ENCODE peak calls at places on chromosomes 12 and 14, in nine cellular contexts. Z, Q, V, H, D, W, U, K and R are unnamed samples.

GRCh38 chr14:105336477-105337287 is 22.1 kb downstream of the PACS2 start:
- DNase-seq in D (no peak), H (no peak), K (no peak), W (no peak), V (no peak), Z (no peak), Q (no peak), U (no peak), R (no peak)

GRCh38 chr12:103884316-103884715 is 43.3 kb upstream of the NT5DC3 start:
- DNase-seq in Q (peak; percentile 42), W (no peak), Z (no peak), K (peak; percentile 47), H (no peak), V (peak; percentile 63), D (peak; percentile 26), U (no peak), R (no peak)

GRCh38 chr12:30896461-30896860 is 30.1 kb upstream of the TSPAN11 start:
- DNase-seq in Z (no peak), D (no peak), V (peak; percentile 45), U (no peak), H (no peak), W (no peak), K (no peak), Q (no peak), R (no peak)

GRCh38 chr14:64253672-64254071 is 40.5 kb downstream of the ESR2 start:
- DNase-seq in V (peak; percentile 70), D (no peak), Z (no peak), K (no peak), H (no peak), U (no peak), Q (no peak), W (no peak), R (no peak)

GRCh38 chr12:48013287-48013686 is 9.0 kb upstream of the COL2A1 start:
- DNase-seq in H (no peak), V (no peak), D (no peak), Z (no peak), W (no peak), Q (no peak), K (no peak), U (no peak), R (no peak)

GRCh38 chr12:111687952-111688351 is 2.1 kb downstream of the ACAD10 start:
- DNase-seq in V (no peak), U (no peak), K (no peak), W (no peak), H (no peak), Q (no peak), Z (no peak), D (no peak), R (no peak)

GRCh38 chr14:30210630-30211029 is 283.0 kb upstream of the PRKD1 start:
- DNase-seq in V (peak; percentile 64), H (no peak), Z (no peak), K (no peak), W (no peak), D (peak; percentile 16), U (no peak), Q (no peak), R (no peak)

GRCh38 chr12:111409403-111410228 is 3.9 kb downstream of the SH2B3 start:
- DNase-seq in U (no peak), V (peak; percentile 81), H (no peak), Q (no peak), D (peak; percentile 79), Z (peak; percentile 48), W (peak; percentile 44), K (no peak), R (peak; percentile 54)

GRCh38 chr14:64968167-64968566 is 4.0 kb downstream of the RAB15 start:
- DNase-seq in H (no peak), U (peak; percentile 58), W (no peak), D (no peak), Z (no peak), Q (no peak), K (peak; percentile 31), V (no peak), R (no peak)

GRCh38 chr12:42145552-42146215 is 1.0 kb upstream of the GXYLT1 start:
- DNase-seq in H (no peak), V (no peak), Z (no peak), K (no peak), D (peak; percentile 80), Q (no peak), W (no peak), U (no peak), R (no peak)

GRCh38 chr14:39176263-39177167 is 1.5 kb downstream of the PNN start:
- DNase-seq in D (no peak), H (no peak), Q (no peak), Z (no peak), W (no peak), K (no peak), V (no peak), U (no peak), R (no peak)
- H3K4me3 ChIP-seq in D (no peak overlapping the region), H (peak overlapping the region; percentile 92), Q (peak overlapping the region; percentile 72), Z (peak overlapping the region; percentile 93), W (no peak overlapping the region), K (peak overlapping the region; percentile 96), V (peak overlapping the region; percentile 64), U (peak overlapping the region; percentile 92), R (peak overlapping the region; percentile 82)

DNA sequence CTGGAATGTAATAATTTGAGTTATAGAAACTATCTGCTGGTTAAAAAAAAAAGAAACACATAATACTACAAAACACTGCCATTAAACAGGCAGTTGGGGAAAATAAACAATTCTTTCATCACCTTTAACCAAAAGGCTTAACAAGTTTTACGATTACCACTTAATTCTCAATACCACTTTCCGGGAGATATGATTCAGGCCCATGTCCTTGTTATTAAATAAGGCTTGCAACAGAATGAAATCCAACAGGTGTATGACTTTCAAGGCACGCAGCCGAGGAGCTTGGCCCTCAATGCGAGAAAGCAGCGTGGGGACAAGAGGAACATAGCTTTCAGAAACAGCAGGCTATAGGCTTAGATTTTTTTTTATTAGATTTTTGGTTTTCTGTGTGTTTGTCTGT is 5.6 kb upstream of the GLRX5 start:
- DNase-seq in D (no peak), V (no peak), W (no peak), Z (no peak), Q (no peak), H (no peak), U (no peak), K (no peak), R (no peak)
- H3K4me3 ChIP-seq in D (no peak overlapping the region), V (no peak overlapping the region), W (no peak overlapping the region), Z (no peak overlapping the region), Q (no peak overlapping the region), H (no peak overlapping the region), U (no peak overlapping the region), K (no peak overlapping the region), R (no peak overlapping the region)

DNA sequence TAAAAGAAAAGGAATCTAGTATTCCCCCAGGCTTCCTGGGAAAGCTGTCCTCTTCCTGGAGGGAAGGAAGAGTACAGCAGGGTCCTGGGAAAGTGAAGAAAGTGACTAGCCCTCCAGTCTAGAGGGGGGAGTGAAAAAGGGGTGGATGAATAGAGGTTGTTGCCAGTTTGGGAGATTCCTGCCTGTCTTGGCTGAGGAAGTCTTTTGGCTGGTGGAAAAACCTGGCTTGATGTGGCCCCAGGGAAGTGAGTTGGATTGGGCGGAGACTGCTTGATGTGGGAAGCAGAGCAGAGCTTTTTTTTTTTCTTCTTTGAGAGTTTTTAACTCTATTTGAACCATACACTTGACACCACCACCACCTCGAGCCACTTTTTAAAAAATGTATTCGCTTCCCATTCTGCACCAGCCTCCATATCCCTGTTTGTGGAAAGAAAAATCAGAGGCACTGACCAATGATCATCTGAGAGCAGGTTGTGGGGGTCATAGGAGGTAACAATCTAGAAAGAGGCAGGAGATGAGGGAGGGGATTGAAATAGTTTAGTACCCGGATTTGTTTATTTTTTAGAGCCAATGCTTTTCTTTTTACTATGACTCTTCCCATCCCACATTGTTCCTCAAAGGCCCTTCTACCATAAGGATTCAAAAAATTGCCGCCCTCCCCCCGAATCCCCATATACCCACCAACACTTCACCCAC is 718 bp upstream of the DTX3 start:
- DNase-seq in W (no peak), K (no peak), Q (no peak), V (peak; percentile 78), Z (peak; percentile 80), D (peak; percentile 76), H (no peak), U (peak; percentile 69), R (no peak)
- H3K4me3 ChIP-seq in W (no peak overlapping the region), K (peak overlapping the region; percentile 84), Q (peak overlapping the region; percentile 75), V (peak overlapping the region; percentile 53), Z (peak overlapping the region; percentile 61), D (peak overlapping the region; percentile 85), H (peak overlapping the region; percentile 51), U (peak overlapping the region; percentile 86), R (peak overlapping the region; percentile 83)

DNA sequence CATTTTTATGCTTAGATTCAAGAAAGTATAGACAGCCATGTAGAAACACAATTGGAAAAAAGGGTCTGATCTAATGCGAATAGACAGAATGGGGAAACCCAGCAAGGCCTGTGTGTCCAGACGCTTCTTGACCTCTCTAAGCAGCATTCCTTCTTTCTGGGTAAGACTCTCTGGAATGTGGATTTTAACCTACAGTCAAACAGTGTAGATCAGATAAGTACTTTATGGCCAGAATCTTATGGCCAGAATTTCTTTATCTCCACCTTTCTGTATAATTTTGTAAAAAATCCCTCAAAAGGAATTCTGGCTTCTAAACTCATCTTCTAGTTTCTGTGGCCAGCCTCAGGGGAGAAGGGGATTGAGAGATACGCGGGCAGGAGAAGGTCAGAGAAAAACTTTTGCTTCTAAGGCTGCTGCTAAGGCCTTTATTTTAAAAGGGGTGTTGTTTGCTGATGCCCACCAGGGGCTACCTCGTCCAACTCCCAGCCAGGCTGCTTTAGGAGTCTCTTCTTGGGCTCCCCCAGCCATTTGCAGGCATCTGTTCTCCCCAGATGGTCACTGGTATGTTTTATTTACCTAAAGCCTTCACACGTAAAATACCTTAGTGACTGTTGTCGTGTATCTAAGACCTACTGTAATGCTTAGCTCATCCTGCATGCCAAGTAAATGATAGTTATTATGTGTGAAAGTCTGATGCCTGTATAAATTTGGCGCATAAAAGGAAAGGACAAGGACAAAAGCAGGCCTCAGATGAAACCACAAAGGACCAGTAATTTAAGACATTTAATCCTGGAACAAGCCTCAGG is 68.4 kb downstream of the ANO6 start:
- DNase-seq in D (peak; percentile 88), H (no peak), Q (no peak), Z (no peak), V (peak; percentile 95), K (no peak), W (no peak), U (no peak), R (no peak)
- H3K4me3 ChIP-seq in D (no peak overlapping the region), H (no peak overlapping the region), Q (no peak overlapping the region), Z (no peak overlapping the region), V (no peak overlapping the region), K (no peak overlapping the region), W (no peak overlapping the region), U (no peak overlapping the region), R (no peak overlapping the region)

DNA sequence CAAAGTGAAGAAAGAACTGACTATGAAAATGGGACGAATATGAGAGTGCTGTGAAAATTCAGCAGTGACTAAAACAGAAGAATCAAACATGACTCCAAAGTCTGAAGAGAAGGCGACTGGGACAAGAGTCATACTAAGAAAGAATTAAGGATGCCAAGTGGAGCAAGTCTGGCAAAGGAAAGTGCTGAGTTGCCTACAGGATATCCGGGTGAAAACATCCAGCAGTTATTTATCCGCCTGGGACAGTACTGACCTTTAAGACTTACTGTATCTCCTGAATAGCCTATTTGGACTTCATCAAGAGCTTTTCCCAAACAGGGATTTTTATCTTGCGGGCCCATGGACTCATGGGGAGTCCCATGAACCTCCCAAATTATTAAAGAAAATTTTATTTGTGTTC is 41.1 kb downstream of the KICS2 start:
- DNase-seq in H (peak; percentile 39), D (no peak), V (peak; percentile 80), Z (peak; percentile 16), K (no peak), W (no peak), U (no peak), Q (no peak), R (no peak)
- H3K4me3 ChIP-seq in H (no peak overlapping the region), D (no peak overlapping the region), V (no peak overlapping the region), Z (no peak overlapping the region), K (no peak overlapping the region), W (no peak overlapping the region), U (no peak overlapping the region), Q (no peak overlapping the region), R (no peak overlapping the region)

GRCh38 chr14:101558739-101559240 is 2.5 kb upstream of the DIO3 start:
- DNase-seq in Z (no peak), D (no peak), K (no peak), U (no peak), Q (no peak), V (no peak), W (no peak), H (no peak), R (no peak)
- H3K4me3 ChIP-seq in Z (peak overlapping the region; percentile 53), D (no peak overlapping the region), K (no peak overlapping the region), U (no peak overlapping the region), Q (no peak overlapping the region), V (no peak overlapping the region), W (no peak overlapping the region), H (no peak overlapping the region), R (no peak overlapping the region)